ENCODE peak calls at places on chromosomes 7 and 10, in ten cellular contexts. O is Peyer's patch, B is right lobe of liver, C is GM06990, J is osteocyte, Q is epithelial cell of esophagus, M is colonic mucosa, N is dorsolateral prefrontal cortex, S is keratinocyte, W is endothelial cell. U is an unnamed sample.

GRCh38 chr7:112147752-112148435 is 58.3 kb downstream of the DOCK4 start:
- DNase-seq in O (no peak), B (no peak), C (no peak), J (no peak), Q (no peak), M (no peak), N (no peak), S (no peak), W (no peak), U (no peak)

GRCh38 chr7:25122373-25122772 is 2.7 kb downstream of the CYCS start:
- DNase-seq in O (no peak), B (no peak), C (no peak), J (no peak), Q (no peak), M (no peak), N (no peak), S (no peak), W (no peak), U (no peak)

GRCh38 chr7:94394399-94395140 is at the start of gene COL1A2:
- DNase-seq in O (peak), B (no peak), C (peak), J (peak), Q (peak), M (peak), N (no peak), S (no peak), W (peak), U (peak)

GRCh38 chr7:133053321-133053891 is 28.5 kb downstream of the CHCHD3 start:
- DNase-seq in O (no peak), B (no peak), C (no peak), J (no peak), Q (peak), M (no peak), N (no peak), S (peak), W (no peak), U (peak)

GRCh38 chr7:136509466-136509865 is 359.0 kb upstream of the CHRM2 start:
- DNase-seq in O (no peak), B (no peak), C (no peak), J (no peak), Q (no peak), M (no peak), N (no peak), S (no peak), W (no peak), U (no peak)

GRCh38 chr10:88270871-88271713 is 312.0 kb downstream of the RNLS start:
- DNase-seq in O (peak), B (no peak), C (peak), J (no peak), Q (peak), M (no peak), N (no peak), S (no peak), W (no peak), U (peak)

GRCh38 chr7:50957427-50957826 is 174.7 kb upstream of the GRB10 start:
- DNase-seq in O (no peak), B (no peak), C (no peak), J (no peak), Q (no peak), M (no peak), N (no peak), S (no peak), W (no peak), U (no peak)

GRCh38 chr10:102540023-102540422 is 36.3 kb downstream of the SUFU start:
- DNase-seq in O (no peak), B (no peak), C (peak), J (no peak), Q (peak), M (no peak), N (no peak), S (no peak), W (no peak), U (peak)

GRCh38 chr7:15757041-15757995 is 70.8 kb upstream of the MEOX2 start:
- DNase-seq in O (no peak), B (no peak), C (no peak), J (no peak), Q (no peak), M (no peak), N (no peak), S (no peak), W (no peak), U (no peak)

GRCh38 chr10:97503413-97503812 is 4.7 kb downstream of the UBTD1 start:
- DNase-seq in O (no peak), B (no peak), C (no peak), J (no peak), Q (no peak), M (no peak), N (no peak), S (no peak), W (no peak), U (no peak)

GRCh38 chr7:158468225-158468624 is 119.4 kb downstream of the PTPRN2 start:
- DNase-seq in O (no peak), B (no peak), C (no peak), J (no peak), Q (no peak), M (no peak), N (no peak), S (no peak), W (no peak), U (no peak)

GRCh38 chr10:61272781-61273180 is 180.4 kb downstream of the TMEM26 start:
- DNase-seq in O (no peak), B (no peak), C (no peak), J (no peak), Q (no peak), M (no peak), N (no peak), S (no peak), W (no peak), U (no peak)

GRCh38 chr10:103800789-103801540 is 54.4 kb downstream of the SH3PXD2A start:
- DNase-seq in O (peak), B (no peak), C (no peak), J (no peak), Q (peak), M (no peak), N (no peak), S (peak), W (no peak), U (peak)

GRCh38 chr7:158850390-158851174 is 5.8 kb upstream of the DYNC2I1 start:
- DNase-seq in O (no peak), B (no peak), C (no peak), J (no peak), Q (no peak), M (peak), N (no peak), S (no peak), W (no peak), U (no peak)

GRCh38 chr10:74021248-74022055 is 23.5 kb downstream of the VCL start:
- DNase-seq in O (no peak), B (no peak), C (no peak), J (no peak), Q (peak), M (no peak), N (no peak), S (no peak), W (no peak), U (no peak)

GRCh38 chr7:141275350-141275749 is 201.5 kb downstream of the TMEM178B start:
- DNase-seq in O (no peak), B (no peak), C (no peak), J (no peak), Q (no peak), M (no peak), N (no peak), S (no peak), W (no peak), U (no peak)

GRCh38 chr7:33921216-33921938 is 16.0 kb downstream of the BMPER start:
- DNase-seq in O (no peak), B (no peak), C (no peak), J (no peak), Q (no peak), M (peak), N (no peak), S (no peak), W (no peak), U (no peak)

GRCh38 chr7:105625986-105626385 is 44.7 kb upstream of the EFCAB10 start:
- DNase-seq in O (no peak), B (no peak), C (no peak), J (no peak), Q (no peak), M (no peak), N (no peak), S (no peak), W (no peak), U (no peak)

GRCh38 chr10:58028597-58029366 is 238.9 kb downstream of the IPMK start:
- DNase-seq in O (no peak), B (no peak), C (no peak), J (no peak), Q (peak), M (no peak), N (no peak), S (peak), W (no peak), U (no peak)

GRCh38 chr10:19226025-19226424 is 177.4 kb downstream of the MALRD1 start:
- DNase-seq in O (no peak), B (no peak), C (no peak), J (no peak), Q (no peak), M (no peak), N (no peak), S (no peak), W (no peak), U (no peak)

GRCh38 chr7:5495581-5496375 is 72.1 kb upstream of the TNRC18 start:
- DNase-seq in O (no peak), B (peak), C (no peak), J (no peak), Q (peak), M (no peak), N (peak), S (no peak), W (no peak), U (no peak)

GRCh38 chr7:51350195-51350896 is 33.7 kb upstream of the COBL start:
- DNase-seq in O (no peak), B (no peak), C (no peak), J (peak), Q (peak), M (peak), N (no peak), S (no peak), W (no peak), U (no peak)

GRCh38 chr10:43076876-43077420 is at the start of gene RET:
- DNase-seq in O (no peak), B (peak), C (peak), J (no peak), Q (peak), M (peak), N (no peak), S (no peak), W (peak), U (peak)

GRCh38 chr10:43074409-43074808 is 2.5 kb upstream of the RET start:
- DNase-seq in O (no peak), B (no peak), C (no peak), J (no peak), Q (no peak), M (no peak), N (no peak), S (no peak), W (no peak), U (no peak)

GRCh38 chr10:43076311-43076875 is 476 bp upstream of the RET start:
- DNase-seq in O (no peak), B (no peak), C (no peak), J (no peak), Q (peak), M (no peak), N (no peak), S (no peak), W (no peak), U (no peak)

GRCh38 chr10:43074827-43075611 is 1.9 kb upstream of the RET start:
- DNase-seq in O (no peak), B (no peak), C (no peak), J (no peak), Q (no peak), M (no peak), N (no peak), S (no peak), W (no peak), U (no peak)

GRCh38 chr10:43075612-43076003 is 1.3 kb upstream of the RET start:
- DNase-seq in O (no peak), B (no peak), C (no peak), J (no peak), Q (peak), M (no peak), N (no peak), S (no peak), W (no peak), U (peak)
- TF ChIP-seq CTCF in O (no peak), B (peak), C (peak), J (peak), Q (peak), M (no peak), N (no peak), S (peak), W (no peak), U (no peak)

GRCh38 chr7:8303904-8304528 is 42.0 kb upstream of the ICA1 start:
- DNase-seq in O (no peak), B (no peak), C (no peak), J (no peak), Q (no peak), M (no peak), N (no peak), S (no peak), W (no peak), U (no peak)
- TF ChIP-seq CTCF in O (no peak), B (no peak), C (no peak), J (no peak), Q (no peak), M (no peak), N (no peak), S (no peak), W (no peak), U (no peak)

DNA sequence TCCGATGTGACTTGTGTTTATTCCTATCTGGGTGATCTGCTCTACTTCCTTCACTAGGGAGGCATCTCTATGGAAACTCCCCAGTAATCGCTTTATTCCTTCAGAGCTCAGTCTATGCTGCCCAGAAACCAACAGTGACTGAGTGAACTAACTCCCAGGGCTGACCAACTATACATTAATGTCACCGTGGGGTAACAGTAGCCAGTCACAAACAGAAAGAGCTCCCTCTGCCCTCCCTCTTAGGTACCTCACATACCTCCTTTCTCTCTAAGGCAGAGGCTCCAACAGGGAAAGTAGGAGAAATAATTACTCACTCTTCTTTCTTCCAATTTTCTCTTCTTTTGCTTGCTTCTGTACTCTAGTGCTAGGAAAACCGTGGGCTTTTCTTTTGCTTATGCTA is 855.0 kb downstream of the REEP3 start:
- DNase-seq in O (no peak), B (no peak), C (no peak), J (no peak), Q (no peak), M (no peak), N (no peak), S (no peak), W (no peak), U (no peak)
- TF ChIP-seq CTCF in O (peak), B (peak), C (no peak), J (no peak), Q (no peak), M (no peak), N (no peak), S (no peak), W (no peak), U (no peak)

GRCh38 chr10:2143213-2143882 is 406.0 kb upstream of the ADARB2 start:
- DNase-seq in O (no peak), B (no peak), C (no peak), J (no peak), Q (no peak), M (no peak), N (no peak), S (no peak), W (no peak), U (no peak)

GRCh38 chr10:2137549-2138174 is 400.3 kb upstream of the ADARB2 start:
- DNase-seq in O (no peak), B (no peak), C (no peak), J (no peak), Q (peak), M (no peak), N (no peak), S (no peak), W (peak), U (peak)
- TF ChIP-seq CTCF in O (no peak), B (peak), C (peak), J (peak), Q (peak), M (no peak), N (peak), S (peak), W (peak), U (no peak)

DNA sequence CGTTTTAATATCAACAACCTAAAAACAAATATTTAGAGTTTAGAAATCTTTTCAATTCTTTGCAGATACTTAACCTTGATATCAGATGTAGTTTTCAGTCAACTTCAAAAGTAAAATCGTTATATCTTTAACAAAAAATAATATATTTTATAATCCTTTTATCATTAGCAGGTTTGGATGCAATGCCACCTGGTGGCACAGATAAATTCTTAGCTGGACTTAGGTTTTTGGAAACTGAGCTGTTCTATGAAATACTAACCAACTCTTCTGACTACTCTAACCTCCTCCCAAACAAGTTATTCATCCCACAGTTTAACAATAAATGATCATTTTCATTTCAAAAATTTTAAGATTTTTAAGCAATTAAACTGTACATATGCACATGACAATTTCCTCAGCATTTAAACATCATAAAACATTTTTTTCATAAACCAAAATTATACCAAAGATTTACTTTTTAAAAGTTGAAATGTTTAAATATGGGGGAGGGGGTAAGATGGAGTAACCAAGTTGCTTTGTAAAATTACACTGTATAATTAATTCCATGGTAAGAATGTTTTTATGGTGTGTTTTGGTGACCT is 56.9 kb downstream of the HIBADH start:
- DNase-seq in O (no peak), B (no peak), C (no peak), J (no peak), Q (peak), M (no peak), N (no peak), S (no peak), W (peak), U (no peak)
- TF ChIP-seq CTCF in O (peak), B (peak), C (peak), J (peak), Q (peak), M (peak), N (peak), S (peak), W (peak), U (no peak)

GRCh38 chr10:96043157-96043894 is at the start of gene CCNJ:
- DNase-seq in O (peak), B (peak), C (peak), J (peak), Q (peak), M (peak), N (peak), S (no peak), W (peak), U (peak)
- TF ChIP-seq CTCF in O (peak), B (no peak), C (peak), J (peak), Q (no peak), M (no peak), N (peak), S (no peak), W (no peak), U (no peak)

GRCh38 chr7:55066479-55066878 is 47.7 kb downstream of the EGFR start:
- DNase-seq in O (no peak), B (no peak), C (no peak), J (no peak), Q (no peak), M (no peak), N (no peak), S (no peak), W (no peak), U (no peak)

GRCh38 chr7:55063633-55064032 is 44.8 kb downstream of the EGFR start:
- DNase-seq in O (no peak), B (no peak), C (no peak), J (no peak), Q (peak), M (no peak), N (no peak), S (no peak), W (no peak), U (no peak)

GRCh38 chr7:55065079-55065478 is 46.3 kb downstream of the EGFR start:
- DNase-seq in O (no peak), B (no peak), C (no peak), J (no peak), Q (peak), M (no peak), N (no peak), S (peak), W (no peak), U (no peak)

GRCh38 chr7:55066938-55067337 is 48.1 kb downstream of the EGFR start:
- DNase-seq in O (no peak), B (no peak), C (no peak), J (no peak), Q (no peak), M (no peak), N (no peak), S (no peak), W (no peak), U (no peak)

DNA sequence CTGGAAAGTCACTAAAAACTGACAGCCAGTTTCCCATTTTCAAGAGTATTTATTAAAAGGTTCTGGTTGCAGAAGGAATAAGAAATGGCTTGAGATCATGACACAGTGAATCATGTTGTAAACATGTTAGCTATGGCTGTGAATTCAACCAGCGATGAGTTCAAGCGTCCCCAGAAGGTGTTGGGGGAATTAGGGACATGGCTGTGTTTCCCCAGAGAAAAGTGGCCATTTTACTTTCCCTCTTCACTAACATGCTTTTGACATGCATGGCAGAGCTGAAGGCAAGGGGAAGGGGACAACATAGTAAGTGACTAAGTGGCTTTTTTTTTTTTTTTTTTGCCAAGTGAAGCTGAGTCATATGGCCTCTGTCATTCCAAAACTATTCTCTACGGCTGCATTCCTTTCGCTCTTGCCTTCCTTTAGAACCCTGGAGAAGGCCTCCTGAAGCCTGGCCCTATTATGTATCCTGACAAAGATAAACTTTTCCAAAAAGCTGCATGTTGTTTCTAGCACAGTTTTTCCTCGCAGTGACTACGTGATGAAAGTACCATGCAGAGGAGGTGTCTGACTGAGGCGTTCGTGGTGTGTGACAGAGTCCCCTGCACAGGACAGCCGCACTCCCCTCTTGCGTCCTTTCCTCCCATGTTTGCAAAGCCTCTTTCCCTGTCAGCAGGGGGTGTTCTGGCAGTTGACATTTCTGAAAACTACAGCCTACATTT is 46.9 kb downstream of the EGFR start:
- DNase-seq in O (no peak), B (no peak), C (no peak), J (no peak), Q (peak), M (no peak), N (no peak), S (no peak), W (no peak), U (no peak)
- TF ChIP-seq CTCF in O (no peak), B (no peak), C (no peak), J (peak), Q (no peak), M (no peak), N (no peak), S (no peak), W (no peak), U (no peak)

GRCh38 chr7:2141656-2142055 is 91.1 kb downstream of the MAD1L1 start:
- DNase-seq in O (no peak), B (no peak), C (no peak), J (no peak), Q (no peak), M (no peak), N (peak), S (no peak), W (no peak), U (no peak)
- TF ChIP-seq CTCF in O (no peak), B (no peak), C (no peak), J (no peak), Q (no peak), M (no peak), N (peak), S (no peak), W (no peak), U (no peak)

GRCh38 chr10:113552723-113553122 is at the start of gene HABP2:
- DNase-seq in O (no peak), B (peak), C (no peak), J (no peak), Q (no peak), M (no peak), N (no peak), S (no peak), W (no peak), U (no peak)

GRCh38 chr10:113554214-113554613 is 1.4 kb downstream of the HABP2 start:
- DNase-seq in O (no peak), B (no peak), C (no peak), J (no peak), Q (peak), M (no peak), N (no peak), S (no peak), W (no peak), U (no peak)

GRCh38 chr10:113555245-113555644 is 2.4 kb downstream of the HABP2 start:
- DNase-seq in O (no peak), B (no peak), C (no peak), J (no peak), Q (no peak), M (no peak), N (no peak), S (no peak), W (no peak), U (no peak)

GRCh38 chr10:113552014-113552413 is 839 bp upstream of the HABP2 start:
- DNase-seq in O (no peak), B (peak), C (no peak), J (no peak), Q (peak), M (no peak), N (no peak), S (peak), W (no peak), U (no peak)

GRCh38 chr10:113553149-113553548 is 296 bp downstream of the HABP2 start:
- DNase-seq in O (no peak), B (no peak), C (no peak), J (no peak), Q (no peak), M (no peak), N (no peak), S (no peak), W (no peak), U (no peak)
- TF ChIP-seq CTCF in O (no peak), B (no peak), C (no peak), J (no peak), Q (no peak), M (no peak), N (no peak), S (no peak), W (no peak), U (no peak)

U was measured in GM20000.